ENCODE peak calls at places on chromosomes 1 and 21, in four cellular contexts. L is AG04449, F is left ventricle myocardium superior, M is HTR-8/SVneo. Z is an unnamed sample.

GRCh38 chr21:36319767-36320420 is at the start of gene MORC3:
- DNase-seq in F (peak), M (peak), L (peak), Z (peak)

GRCh38 chr1:223765036-223765718 is 52.8 kb downstream of the CAPN2 start:
- DNase-seq in F (peak), L (peak), M (no peak), Z (no peak)

GRCh38 chr1:112975336-112975735 is 19.3 kb upstream of the SLC16A1 start:
- DNase-seq in L (no peak), M (no peak), F (no peak), Z (no peak)

GRCh38 chr1:168220470-168220871 is 5.3 kb upstream of the SFT2D2 start:
- DNase-seq in M (no peak), F (no peak), L (no peak), Z (no peak)

GRCh38 chr1:111504097-111504496 is 664 bp upstream of the ADORA3 start:
- DNase-seq in M (no peak), L (no peak), F (peak), Z (no peak)

GRCh38 chr1:214830956-214831355 is 228.0 kb downstream of the CENPF start:
- DNase-seq in L (no peak), M (no peak), F (no peak), Z (no peak)

GRCh38 chr1:65918564-65918963 is 125.9 kb downstream of the PDE4B start:
- DNase-seq in M (no peak), L (no peak), F (no peak), Z (no peak)

GRCh38 chr1:112359961-112360767 is 35.9 kb upstream of the CTTNBP2NL start:
- DNase-seq in F (peak), M (no peak), L (peak), Z (peak)

GRCh38 chr21:36068748-36069398 is 951 bp upstream of the CBR1 start:
- DNase-seq in L (no peak), F (no peak), M (no peak), Z (no peak)

GRCh38 chr1:50972766-50973165 is 2.7 kb downstream of the CDKN2C start:
- DNase-seq in F (no peak), L (no peak), M (no peak), Z (no peak)

GRCh38 chr1:115337276-115337632 is 795 bp downstream of the NGF start:
- DNase-seq in L (no peak), M (no peak), F (peak), Z (no peak)

GRCh38 chr1:242199861-242200458 is 201.1 kb upstream of the MAP1LC3C start:
- DNase-seq in F (no peak), L (no peak), M (no peak), Z (no peak)

GRCh38 chr1:167737169-167737568 is 15.4 kb downstream of the MPZL1 start:
- DNase-seq in M (no peak), L (no peak), F (no peak), Z (no peak)

GRCh38 chr21:44293551-44294231 is 6.2 kb upstream of the PFKL start:
- DNase-seq in F (no peak), L (no peak), M (no peak), Z (no peak)

GRCh38 chr1:19204665-19205266 is 5.3 kb downstream of the UBR4 start:
- DNase-seq in M (no peak), L (no peak), F (no peak), Z (peak)

GRCh38 chr1:55522982-55523381 is 307.8 kb upstream of the USP24 start:
- DNase-seq in M (no peak), F (no peak), L (no peak), Z (no peak)

GRCh38 chr1:80054129-80054528 is 1047.6 kb upstream of the ADGRL4 start:
- DNase-seq in F (peak), L (no peak), M (no peak), Z (no peak)

GRCh38 chr1:169741666-169742394 is 8.0 kb upstream of the SELE start:
- DNase-seq in L (peak), M (peak), F (no peak), Z (peak)

GRCh38 chr1:224064150-224064549 is 49.8 kb upstream of the FBXO28 start:
- DNase-seq in F (no peak), M (no peak), L (no peak), Z (no peak)

GRCh38 chr1:151613275-151613867 is 1.5 kb downstream of the SNX27 start:
- DNase-seq in F (no peak), L (no peak), M (no peak), Z (no peak)

GRCh38 chr1:3668585-3669300 is 16.4 kb downstream of the TP73 start:
- DNase-seq in F (peak), M (no peak), L (no peak), Z (no peak)

GRCh38 chr1:1355376-1355775 is 3.0 kb downstream of the MXRA8 start:
- DNase-seq in L (no peak), F (peak), M (no peak), Z (peak)

GRCh38 chr1:231550448-231550781 is 21.9 kb downstream of the TSNAX start:
- DNase-seq in M (no peak), F (no peak), L (no peak), Z (no peak)

GRCh38 chr1:224727851-224728250 is 111.7 kb downstream of the CNIH3 start:
- DNase-seq in F (no peak), L (no peak), M (no peak), Z (no peak)

GRCh38 chr1:83034846-83035245 is 964.1 kb downstream of the TTLL7 start:
- DNase-seq in L (no peak), F (no peak), M (no peak), Z (no peak)

GRCh38 chr21:17679002-17679600 is 66.4 kb upstream of the BTG3 start:
- DNase-seq in F (no peak), L (peak), M (peak), Z (peak)

GRCh38 chr1:169214598-169214997 is 108.1 kb downstream of the ATP1B1 start:
- DNase-seq in F (no peak), M (no peak), L (no peak), Z (no peak)

GRCh38 chr1:62082456-62083363 is 111.9 kb upstream of the L1TD1 start:
- DNase-seq in L (no peak), M (peak), F (no peak), Z (peak)

GRCh38 chr1:98355656-98356384 is 305.7 kb upstream of the SNX7 start:
- DNase-seq in L (no peak), M (no peak), F (no peak), Z (no peak)

Z was measured in hepatic stellate cell.